ENCODE peak calls at places on chromosome 5, in nine cellular contexts. One of them, this sample, is unnamed.

GRCh38 chr5:175842947-175843793 is 28.2 kb upstream of the CPLX2 start:
- DNase-seq in neural progenitor cell: peak; percentile 65
- DNase-seq in left ventricle myocardium inferior: no peak
- DNase-seq in GM10248: no peak
- DNase-seq in HCT116: no peak
- DNase-seq in spleen: no peak
- DNase-seq in foreskin fibroblast: peak; percentile 71
- DNase-seq in endothelial cell: no peak
- DNase-seq in heart left ventricle: no peak
- DNase-seq in this sample: no peak

GRCh38 chr5:145585443-145586148 is 249.5 kb downstream of the PRELID2 start:
- DNase-seq in neural progenitor cell: no peak
- DNase-seq in left ventricle myocardium inferior: no peak
- DNase-seq in GM10248: no peak
- DNase-seq in HCT116: no peak
- DNase-seq in spleen: no peak
- DNase-seq in foreskin fibroblast: no peak
- DNase-seq in endothelial cell: no peak
- DNase-seq in heart left ventricle: no peak
- DNase-seq in this sample: no peak

GRCh38 chr5:131171276-131171815 is 602 bp downstream of the LYRM7 start:
- DNase-seq in neural progenitor cell: peak; percentile 9
- DNase-seq in left ventricle myocardium inferior: no peak
- DNase-seq in GM10248: no peak
- DNase-seq in HCT116: no peak
- DNase-seq in spleen: no peak
- DNase-seq in foreskin fibroblast: no peak
- DNase-seq in endothelial cell: no peak
- DNase-seq in heart left ventricle: no peak
- DNase-seq in this sample: no peak

GRCh38 chr5:156529902-156530301 is 202.9 kb downstream of the SGCD start:
- DNase-seq in neural progenitor cell: no peak
- DNase-seq in left ventricle myocardium inferior: no peak
- DNase-seq in GM10248: no peak
- DNase-seq in HCT116: no peak
- DNase-seq in spleen: no peak
- DNase-seq in foreskin fibroblast: no peak
- DNase-seq in endothelial cell: no peak
- DNase-seq in heart left ventricle: no peak
- DNase-seq in this sample: no peak

GRCh38 chr5:141412853-141413539 is at the start of gene PCDHGA10:
- DNase-seq in neural progenitor cell: peak; percentile 57
- DNase-seq in left ventricle myocardium inferior: no peak
- DNase-seq in GM10248: peak; percentile 73
- DNase-seq in HCT116: peak; percentile 71
- DNase-seq in spleen: no peak
- DNase-seq in foreskin fibroblast: peak; percentile 71
- DNase-seq in endothelial cell: peak; percentile 70
- DNase-seq in heart left ventricle: peak; percentile 61
- DNase-seq in this sample: no peak

GRCh38 chr5:159041754-159042153 is 58.0 kb downstream of the EBF1 start:
- DNase-seq in neural progenitor cell: no peak
- DNase-seq in left ventricle myocardium inferior: no peak
- DNase-seq in GM10248: no peak
- DNase-seq in HCT116: no peak
- DNase-seq in spleen: no peak
- DNase-seq in foreskin fibroblast: no peak
- DNase-seq in endothelial cell: no peak
- DNase-seq in heart left ventricle: no peak
- DNase-seq in this sample: no peak

GRCh38 chr5:158013303-158013702 is 154.4 kb upstream of the CLINT1 start:
- DNase-seq in neural progenitor cell: no peak
- DNase-seq in left ventricle myocardium inferior: no peak
- DNase-seq in GM10248: no peak
- DNase-seq in HCT116: no peak
- DNase-seq in spleen: no peak
- DNase-seq in foreskin fibroblast: no peak
- DNase-seq in endothelial cell: no peak
- DNase-seq in heart left ventricle: no peak
- DNase-seq in this sample: no peak

GRCh38 chr5:65262094-65262493 is 219.6 kb downstream of the ADAMTS6 start:
- DNase-seq in neural progenitor cell: no peak
- DNase-seq in left ventricle myocardium inferior: no peak
- DNase-seq in GM10248: no peak
- DNase-seq in HCT116: no peak
- DNase-seq in spleen: no peak
- DNase-seq in foreskin fibroblast: no peak
- DNase-seq in endothelial cell: no peak
- DNase-seq in heart left ventricle: no peak
- DNase-seq in this sample: no peak

GRCh38 chr5:77974576-77974975 is 198.4 kb upstream of the TBCA start:
- DNase-seq in neural progenitor cell: no peak
- DNase-seq in left ventricle myocardium inferior: no peak
- DNase-seq in GM10248: no peak
- DNase-seq in HCT116: no peak
- DNase-seq in spleen: no peak
- DNase-seq in foreskin fibroblast: no peak
- DNase-seq in endothelial cell: no peak
- DNase-seq in heart left ventricle: no peak
- DNase-seq in this sample: no peak

GRCh38 chr5:143029293-143029692 is 259.1 kb downstream of the ARHGAP26 start:
- DNase-seq in neural progenitor cell: no peak
- DNase-seq in left ventricle myocardium inferior: no peak
- DNase-seq in GM10248: no peak
- DNase-seq in HCT116: no peak
- DNase-seq in spleen: no peak
- DNase-seq in foreskin fibroblast: no peak
- DNase-seq in endothelial cell: no peak
- DNase-seq in heart left ventricle: no peak
- DNase-seq in this sample: no peak

GRCh38 chr5:151055336-151055735 is 25.5 kb downstream of the TNIP1 start:
- DNase-seq in neural progenitor cell: no peak
- DNase-seq in left ventricle myocardium inferior: no peak
- DNase-seq in GM10248: no peak
- DNase-seq in HCT116: no peak
- DNase-seq in spleen: peak; percentile 54
- DNase-seq in foreskin fibroblast: no peak
- DNase-seq in endothelial cell: no peak
- DNase-seq in heart left ventricle: no peak
- DNase-seq in this sample: no peak

GRCh38 chr5:176653986-176654385 is 6.7 kb downstream of the TSPAN17 start:
- DNase-seq in neural progenitor cell: no peak
- DNase-seq in left ventricle myocardium inferior: no peak
- DNase-seq in GM10248: no peak
- DNase-seq in HCT116: no peak
- DNase-seq in spleen: peak; percentile 73
- DNase-seq in foreskin fibroblast: no peak
- DNase-seq in endothelial cell: no peak
- DNase-seq in heart left ventricle: no peak
- DNase-seq in this sample: no peak

GRCh38 chr5:65927497-65928340 is 1.3 kb downstream of the ERBIN start:
- DNase-seq in neural progenitor cell: peak; percentile 40
- DNase-seq in left ventricle myocardium inferior: no peak
- DNase-seq in GM10248: peak; percentile 58
- DNase-seq in HCT116: no peak
- DNase-seq in spleen: no peak
- DNase-seq in foreskin fibroblast: peak; percentile 50
- DNase-seq in endothelial cell: peak; percentile 9
- DNase-seq in heart left ventricle: no peak
- DNase-seq in this sample: no peak

GRCh38 chr5:157273131-157273556 is 7.2 kb downstream of the CYFIP2 start:
- DNase-seq in neural progenitor cell: no peak
- DNase-seq in left ventricle myocardium inferior: no peak
- DNase-seq in GM10248: peak; percentile 58
- DNase-seq in HCT116: no peak
- DNase-seq in spleen: no peak
- DNase-seq in foreskin fibroblast: no peak
- DNase-seq in endothelial cell: no peak
- DNase-seq in heart left ventricle: no peak
- DNase-seq in this sample: no peak

GRCh38 chr5:151569132-151570046 is 21.7 kb downstream of the FAT2 start:
- DNase-seq in neural progenitor cell: no peak
- DNase-seq in left ventricle myocardium inferior: no peak
- DNase-seq in GM10248: no peak
- DNase-seq in HCT116: no peak
- DNase-seq in spleen: no peak
- DNase-seq in foreskin fibroblast: no peak
- DNase-seq in endothelial cell: no peak
- DNase-seq in heart left ventricle: no peak
- DNase-seq in this sample: no peak

GRCh38 chr5:15515229-15515628 is 15.2 kb downstream of the FBXL7 start:
- DNase-seq in neural progenitor cell: no peak
- DNase-seq in left ventricle myocardium inferior: no peak
- DNase-seq in GM10248: no peak
- DNase-seq in HCT116: no peak
- DNase-seq in spleen: no peak
- DNase-seq in foreskin fibroblast: no peak
- DNase-seq in endothelial cell: no peak
- DNase-seq in heart left ventricle: no peak
- DNase-seq in this sample: no peak

GRCh38 chr5:58849995-58850667 is 267.3 kb downstream of the RAB3C start:
- DNase-seq in neural progenitor cell: peak; percentile 93
- DNase-seq in left ventricle myocardium inferior: no peak
- DNase-seq in GM10248: peak; percentile 26
- DNase-seq in HCT116: peak; percentile 21
- DNase-seq in spleen: no peak
- DNase-seq in foreskin fibroblast: no peak
- DNase-seq in endothelial cell: peak; percentile 34
- DNase-seq in heart left ventricle: no peak
- DNase-seq in this sample: no peak

GRCh38 chr5:7754997-7755596 is 95.8 kb downstream of the CFAP90 start:
- DNase-seq in neural progenitor cell: peak; percentile 81
- DNase-seq in left ventricle myocardium inferior: no peak
- DNase-seq in GM10248: peak; percentile 65
- DNase-seq in HCT116: peak; percentile 41
- DNase-seq in spleen: no peak
- DNase-seq in foreskin fibroblast: peak; percentile 0
- DNase-seq in endothelial cell: peak; percentile 85
- DNase-seq in heart left ventricle: no peak
- DNase-seq in this sample: no peak

GRCh38 chr5:164420161-164420560 is 914.7 kb downstream of the MAT2B start:
- DNase-seq in neural progenitor cell: no peak
- DNase-seq in left ventricle myocardium inferior: no peak
- DNase-seq in GM10248: no peak
- DNase-seq in HCT116: no peak
- DNase-seq in spleen: no peak
- DNase-seq in foreskin fibroblast: no peak
- DNase-seq in endothelial cell: no peak
- DNase-seq in heart left ventricle: no peak
- DNase-seq in this sample: no peak

DNA sequence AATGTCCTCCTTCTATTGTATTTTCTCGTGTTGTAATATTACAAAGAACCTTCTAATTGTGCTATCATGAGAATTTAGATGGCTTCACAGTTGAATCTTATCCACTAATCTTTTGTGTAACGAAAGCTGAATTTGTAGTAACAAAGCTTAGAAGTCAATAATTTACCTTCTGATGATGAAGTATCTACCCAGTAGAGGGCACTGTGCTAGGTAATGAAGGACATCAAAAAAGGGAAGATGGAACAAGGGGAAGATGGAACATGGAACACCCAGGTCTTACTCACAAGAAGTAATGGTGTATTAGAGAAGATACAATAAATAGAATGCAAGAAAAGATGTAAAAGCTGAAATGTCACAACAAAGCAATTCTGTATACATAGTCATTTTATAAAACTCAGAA is 131.0 kb upstream of the CCNG1 start:
- DNase-seq in neural progenitor cell: peak; percentile 25
- DNase-seq in left ventricle myocardium inferior: no peak
- DNase-seq in GM10248: no peak
- DNase-seq in HCT116: peak; percentile 6
- DNase-seq in spleen: no peak
- DNase-seq in foreskin fibroblast: no peak
- DNase-seq in endothelial cell: no peak
- DNase-seq in heart left ventricle: no peak
- DNase-seq in this sample: no peak
- TF ChIP-seq CTCF in neural progenitor cell: peak; percentile 68
- TF ChIP-seq CTCF in left ventricle myocardium inferior: peak; percentile 17
- TF ChIP-seq CTCF in GM10248: peak; percentile 14
- TF ChIP-seq CTCF in HCT116: peak; percentile 40
- TF ChIP-seq CTCF in spleen: peak; percentile 12
- TF ChIP-seq CTCF in foreskin fibroblast: no peak
- TF ChIP-seq CTCF in endothelial cell: peak; percentile 50
- TF ChIP-seq CTCF in heart left ventricle: no peak
- TF ChIP-seq CTCF in this sample: peak; percentile 63

DNA sequence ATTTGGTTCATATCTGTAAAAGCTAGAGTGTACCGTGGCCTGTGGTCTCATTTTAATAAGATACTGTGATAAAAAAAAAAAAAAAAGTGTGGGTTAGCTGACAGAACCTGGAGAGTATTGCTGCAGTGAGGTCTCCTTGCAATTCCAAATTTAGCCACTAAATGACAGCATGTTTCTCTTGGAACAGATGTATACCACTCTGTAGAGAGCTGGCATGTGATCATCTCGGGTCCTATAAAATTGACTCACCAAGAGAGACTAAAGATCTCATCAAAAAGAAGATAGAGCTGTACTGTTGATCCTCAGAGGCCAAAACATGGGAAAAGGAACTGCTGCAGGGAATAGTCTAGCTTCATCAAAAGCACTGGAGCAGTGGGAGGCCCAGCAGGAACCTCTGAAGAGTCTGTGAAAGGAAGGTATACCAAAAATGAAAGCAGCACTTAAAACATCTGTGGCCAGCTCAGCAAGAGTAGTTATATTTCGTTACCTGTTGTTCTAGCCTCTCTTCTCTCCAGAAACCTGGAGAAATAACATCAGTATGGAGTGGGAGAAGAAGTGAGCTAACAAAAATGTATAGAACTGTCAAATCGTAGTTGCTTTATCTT is 826.8 kb downstream of the EFNA5 start:
- DNase-seq in neural progenitor cell: peak; percentile 14
- DNase-seq in left ventricle myocardium inferior: no peak
- DNase-seq in GM10248: no peak
- DNase-seq in HCT116: peak; percentile 13
- DNase-seq in spleen: no peak
- DNase-seq in foreskin fibroblast: no peak
- DNase-seq in endothelial cell: no peak
- DNase-seq in heart left ventricle: no peak
- DNase-seq in this sample: no peak
- TF ChIP-seq CTCF in neural progenitor cell: peak; percentile 34
- TF ChIP-seq CTCF in left ventricle myocardium inferior: no peak
- TF ChIP-seq CTCF in GM10248: no peak
- TF ChIP-seq CTCF in HCT116: peak; percentile 33
- TF ChIP-seq CTCF in spleen: no peak
- TF ChIP-seq CTCF in foreskin fibroblast: no peak
- TF ChIP-seq CTCF in endothelial cell: peak; percentile 54
- TF ChIP-seq CTCF in heart left ventricle: peak; percentile 16
- TF ChIP-seq CTCF in this sample: peak; percentile 47

GRCh38 chr5:172414618-172415599 is 39.4 kb downstream of the SH3PXD2B start:
- DNase-seq in neural progenitor cell: no peak
- DNase-seq in left ventricle myocardium inferior: peak; percentile 45
- DNase-seq in GM10248: no peak
- DNase-seq in HCT116: no peak
- DNase-seq in spleen: no peak
- DNase-seq in foreskin fibroblast: peak; percentile 55
- DNase-seq in endothelial cell: no peak
- DNase-seq in heart left ventricle: peak; percentile 67
- DNase-seq in this sample: no peak
- TF ChIP-seq CTCF in neural progenitor cell: no peak
- TF ChIP-seq CTCF in left ventricle myocardium inferior: no peak
- TF ChIP-seq CTCF in GM10248: no peak
- TF ChIP-seq CTCF in HCT116: no peak
- TF ChIP-seq CTCF in spleen: no peak
- TF ChIP-seq CTCF in foreskin fibroblast: no peak
- TF ChIP-seq CTCF in endothelial cell: no peak
- TF ChIP-seq CTCF in heart left ventricle: no peak
- TF ChIP-seq CTCF in this sample: no peak

GRCh38 chr5:124906339-124907097 is 160.1 kb upstream of the ZNF608 start:
- DNase-seq in neural progenitor cell: peak; percentile 53
- DNase-seq in left ventricle myocardium inferior: peak; percentile 69
- DNase-seq in GM10248: no peak
- DNase-seq in HCT116: no peak
- DNase-seq in spleen: no peak
- DNase-seq in foreskin fibroblast: peak; percentile 82
- DNase-seq in endothelial cell: peak; percentile 4
- DNase-seq in heart left ventricle: peak; percentile 72
- DNase-seq in this sample: no peak
- TF ChIP-seq CTCF in neural progenitor cell: no peak
- TF ChIP-seq CTCF in left ventricle myocardium inferior: peak; percentile 35
- TF ChIP-seq CTCF in GM10248: no peak
- TF ChIP-seq CTCF in HCT116: no peak
- TF ChIP-seq CTCF in spleen: no peak
- TF ChIP-seq CTCF in foreskin fibroblast: no peak
- TF ChIP-seq CTCF in endothelial cell: no peak
- TF ChIP-seq CTCF in heart left ventricle: no peak
- TF ChIP-seq CTCF in this sample: peak; percentile 61

This sample was measured in chondrocyte.